ENCODE peak calls at places on chromosomes 6 and 20, in five cellular contexts. I is effector CD8-positive, alpha-beta T cell; U is right lobe of liver; A is stimulated activated naive CD8-positive, alpha-beta T cell treated with anti-CD3 and anti-CD28 coated beads, Interleukin-15, Interleukin-2, amounts not matched to agents 100 U/mL and 50 U/mL, for 24 hours; C is AG04450. F is an unnamed sample.

GRCh38 chr6:46555129-46555528 is 63.9 kb upstream of the RCAN2 start:
- DNase-seq in A (no peak), C (no peak), U (no peak), I (no peak), F (no peak)

GRCh38 chr6:130163261-130163660 is 59.5 kb downstream of the SAMD3 start:
- DNase-seq in C (no peak), I (no peak), U (no peak), A (no peak), F (no peak)

GRCh38 chr20:23136893-23137745 is 51.0 kb upstream of the CD93 start:
- DNase-seq in U (peak; percentile 42), C (no peak), I (no peak), A (no peak), F (peak; percentile 77)

GRCh38 chr6:52570291-52570700 is 6.6 kb downstream of the TRAM2 start:
- DNase-seq in I (no peak), U (no peak), C (no peak), A (no peak), F (no peak)

GRCh38 chr20:59574308-59574707 is 30.0 kb upstream of the PHACTR3 start:
- DNase-seq in C (no peak), A (no peak), I (no peak), U (no peak), F (no peak)

GRCh38 chr6:16723833-16724232 is 37.4 kb downstream of the ATXN1 start:
- DNase-seq in I (no peak), U (no peak), C (peak; percentile 87), A (no peak), F (peak; percentile 99)

GRCh38 chr20:24507182-24507853 is 37.9 kb downstream of the SYNDIG1 start:
- DNase-seq in U (no peak), I (no peak), A (no peak), C (no peak), F (no peak)

GRCh38 chr6:39688494-39688893 is 36.7 kb downstream of the KIF6 start:
- DNase-seq in C (peak; percentile 13), U (no peak), I (no peak), A (no peak), F (peak; percentile 70)

GRCh38 chr6:132977413-132977812 is 163.0 kb downstream of the RPS12 start:
- DNase-seq in A (no peak), U (no peak), I (no peak), C (no peak), F (no peak)

F was measured in M059J.